ENCODE peak calls at places on chromosomes 12 and 14, in nine cellular contexts. N is GM13977; W is retina; L is effector CD4-positive, alpha-beta T cell; Q is suprapubic skin; M is neural progenitor cell; F is SW 1271; U is NCI-H69; J is hepatic stellate cell. H is an unnamed sample.

GRCh38 chr14:35470775-35471174 is 63.2 kb upstream of the INSM2 start:
- DNase-seq in F (no peak), U (peak), Q (no peak), M (peak), L (no peak), N (no peak), W (peak), J (peak), H (no peak)

GRCh38 chr12:111163422-111163821 is 205.5 kb downstream of the PHETA1 start:
- DNase-seq in M (no peak), W (no peak), U (no peak), N (no peak), F (no peak), L (no peak), Q (no peak), J (no peak), H (no peak)

GRCh38 chr12:131825146-131825892 is 2.9 kb upstream of the MMP17 start:
- DNase-seq in M (no peak), W (no peak), Q (no peak), U (no peak), F (no peak), N (no peak), J (peak), L (no peak), H (no peak)

GRCh38 chr14:66708262-66708661 is 200.3 kb downstream of the GPHN start:
- DNase-seq in N (no peak), J (no peak), U (no peak), Q (no peak), M (no peak), L (no peak), W (no peak), F (no peak), H (no peak)

GRCh38 chr12:88509851-88510250 is 70.4 kb downstream of the KITLG start:
- DNase-seq in Q (no peak), U (no peak), N (no peak), W (no peak), L (no peak), M (no peak), J (no peak), F (no peak), H (no peak)

GRCh38 chr12:89768586-89769482 is 60.2 kb upstream of the ATP2B1 start:
- DNase-seq in J (peak), W (no peak), Q (no peak), M (no peak), N (no peak), F (peak), U (peak), L (no peak), H (no peak)

GRCh38 chr14:78950654-78951053 is 780.5 kb downstream of the NRXN3 start:
- DNase-seq in Q (no peak), J (peak), N (no peak), F (no peak), L (no peak), U (no peak), M (no peak), W (no peak), H (no peak)

GRCh38 chr14:21070083-21070609 is at the start of gene ARHGEF40:
- DNase-seq in W (no peak), F (peak), J (peak), U (peak), L (no peak), M (peak), Q (no peak), N (peak), H (no peak)

GRCh38 chr12:47947273-47947672 is 16.1 kb upstream of the TMEM106C start:
- DNase-seq in Q (no peak), U (no peak), F (no peak), L (no peak), W (no peak), N (no peak), J (no peak), M (no peak), H (no peak)

GRCh38 chr12:3202734-3203446 is 125.7 kb downstream of the TSPAN9 start:
- DNase-seq in M (peak), Q (no peak), U (peak), N (peak), J (peak), L (peak), F (peak), W (peak), H (peak)

GRCh38 chr12:130508318-130508717 is 170.6 kb downstream of the PIWIL1 start:
- DNase-seq in W (no peak), Q (no peak), F (no peak), L (no peak), M (no peak), N (no peak), U (no peak), J (no peak), H (no peak)

GRCh38 chr12:25186788-25187397 is 8.1 kb downstream of the DNAI7 start:
- DNase-seq in F (no peak), N (peak), U (no peak), L (no peak), J (no peak), W (no peak), Q (no peak), M (no peak), H (no peak)

GRCh38 chr14:99026471-99026870 is 245.5 kb downstream of the BCL11B start:
- DNase-seq in F (no peak), J (no peak), U (no peak), L (no peak), W (no peak), M (no peak), Q (no peak), N (no peak), H (no peak)

H was measured in stimulated activated CD8-positive, alpha-beta memory T cell treated with anti-CD3 and anti-CD28 coated beads, Interleukin-4, amount 100 ng/mL, for 1 hour.